ENCODE peak calls at places on chromosomes 1 and 21, in nine cellular contexts. W, Y, M, Z, P, J, G, V and A are unnamed samples.
A peak's percentile ranks its signal among the peaks of the same experiment; 100 is the strongest.

GRCh38 chr1:53580009-53580400 is 120.8 kb downstream of the DMRTB1 start:
- DNase-seq in W (no peak), G (no peak), Z (peak; percentile 26), Y (no peak), P (no peak), V (no peak), J (no peak), M (no peak), A (no peak)

GRCh38 chr1:241950390-241950789 is 7.2 kb upstream of the BECN2 start:
- DNase-seq in Z (no peak), M (no peak), P (no peak), W (no peak), J (no peak), Y (no peak), G (no peak), V (peak; percentile 42), A (no peak)

GRCh38 chr1:17059391-17060128 is 5.7 kb upstream of the SDHB start:
- DNase-seq in G (peak; percentile 71), P (no peak), W (peak; percentile 53), Z (no peak), M (peak; percentile 62), Y (peak; percentile 78), J (peak; percentile 65), V (peak; percentile 77), A (peak; percentile 42)

GRCh38 chr1:224203243-224204016 is 20.4 kb downstream of the DEGS1 start:
- DNase-seq in Y (peak; percentile 32), G (no peak), V (peak; percentile 62), M (no peak), Z (peak; percentile 70), P (peak; percentile 20), J (peak; percentile 63), W (peak; percentile 28), A (no peak)

GRCh38 chr1:214270097-214270635 is 10.8 kb upstream of the SMYD2 start:
- DNase-seq in P (no peak), G (no peak), W (no peak), M (no peak), V (no peak), J (no peak), Y (no peak), Z (no peak), A (no peak)

GRCh38 chr1:164651378-164651951 is 92.5 kb downstream of the PBX1 start:
- DNase-seq in J (no peak), P (no peak), G (no peak), V (peak; percentile 31), W (no peak), Y (peak; percentile 38), Z (no peak), M (no peak), A (no peak)

GRCh38 chr1:118247593-118247992 is 62.6 kb upstream of the SPAG17 start:
- DNase-seq in Y (no peak), G (no peak), J (no peak), P (no peak), Z (no peak), M (peak; percentile 41), V (peak; percentile 57), W (no peak), A (no peak)

GRCh38 chr1:91697322-91698260 is 188.4 kb downstream of the TGFBR3 start:
- DNase-seq in W (no peak), M (peak; percentile 23), V (peak; percentile 57), G (peak; percentile 45), P (no peak), J (no peak), Z (no peak), Y (peak; percentile 86), A (no peak)

GRCh38 chr1:12617511-12617900 is 504 bp downstream of the DHRS3 start:
- DNase-seq in P (no peak), J (no peak), W (no peak), M (peak; percentile 74), G (peak; percentile 58), V (peak; percentile 64), Z (no peak), Y (no peak), A (no peak)

GRCh38 chr1:51568231-51568935 is 48.5 kb upstream of the OSBPL9 start:
- DNase-seq in P (no peak), W (no peak), Z (no peak), J (no peak), V (no peak), M (no peak), G (no peak), Y (no peak), A (no peak)

GRCh38 chr1:51572365-51572764 is 44.5 kb upstream of the OSBPL9 start:
- DNase-seq in G (no peak), Z (no peak), J (no peak), W (no peak), M (no peak), P (no peak), V (no peak), Y (no peak), A (no peak)

GRCh38 chr1:51570063-51570720 is 46.7 kb upstream of the OSBPL9 start:
- DNase-seq in M (peak; percentile 45), P (no peak), W (no peak), Z (no peak), J (no peak), V (no peak), G (peak; percentile 30), Y (no peak), A (no peak)

GRCh38 chr1:51567653-51568052 is 48.6 kb upstream of the EPS15 start:
- DNase-seq in G (no peak), W (no peak), M (peak; percentile 54), Z (no peak), V (peak; percentile 85), Y (peak; percentile 94), P (no peak), J (no peak), A (no peak)

DNA sequence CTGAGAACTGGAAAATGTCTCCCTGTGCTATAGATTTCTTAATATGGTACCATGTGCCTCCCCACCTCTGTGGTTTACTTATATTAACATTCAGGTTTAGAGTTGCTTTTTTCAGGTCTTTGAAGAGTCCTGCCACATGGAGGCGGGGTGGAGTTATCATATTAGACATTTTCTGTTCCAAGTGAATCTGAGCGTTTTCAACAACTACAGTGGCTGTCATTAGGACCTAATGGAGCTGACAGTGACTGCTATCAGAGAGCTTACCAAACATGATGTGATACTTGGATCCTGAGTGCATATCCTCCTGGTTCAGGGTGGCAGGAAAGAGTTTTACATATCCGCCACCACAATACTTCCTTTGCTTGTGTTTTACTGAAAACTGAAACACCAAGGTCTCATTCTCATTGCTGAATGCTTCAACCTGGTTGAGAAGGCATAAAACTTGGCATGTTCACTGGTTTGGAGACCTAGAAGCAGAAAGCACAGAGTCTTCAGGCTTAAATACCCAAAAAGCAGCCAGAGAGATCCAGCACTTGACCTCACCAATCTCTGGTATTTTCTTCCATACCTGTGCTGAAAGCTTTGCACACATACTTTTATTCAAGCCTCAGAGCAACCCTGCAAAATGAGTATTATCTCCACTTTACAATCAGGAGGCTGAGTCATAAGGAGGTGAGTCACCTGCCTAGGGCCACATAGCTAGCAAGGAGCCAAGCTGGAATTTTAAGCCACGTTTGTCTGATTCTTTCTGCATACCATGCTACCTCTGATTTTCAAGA is 47.4 kb upstream of the OSBPL9 start:
- DNase-seq in P (no peak), Y (peak; percentile 80), Z (no peak), J (peak; percentile 50), G (no peak), M (peak; percentile 96), W (no peak), V (peak; percentile 93), A (no peak)
- TF ChIP-seq CTCF in P (no peak), Y (peak; percentile 22), Z (no peak), J (no peak), G (peak; percentile 37), M (no peak), W (no peak), V (peak; percentile 16), A (no peak)

DNA sequence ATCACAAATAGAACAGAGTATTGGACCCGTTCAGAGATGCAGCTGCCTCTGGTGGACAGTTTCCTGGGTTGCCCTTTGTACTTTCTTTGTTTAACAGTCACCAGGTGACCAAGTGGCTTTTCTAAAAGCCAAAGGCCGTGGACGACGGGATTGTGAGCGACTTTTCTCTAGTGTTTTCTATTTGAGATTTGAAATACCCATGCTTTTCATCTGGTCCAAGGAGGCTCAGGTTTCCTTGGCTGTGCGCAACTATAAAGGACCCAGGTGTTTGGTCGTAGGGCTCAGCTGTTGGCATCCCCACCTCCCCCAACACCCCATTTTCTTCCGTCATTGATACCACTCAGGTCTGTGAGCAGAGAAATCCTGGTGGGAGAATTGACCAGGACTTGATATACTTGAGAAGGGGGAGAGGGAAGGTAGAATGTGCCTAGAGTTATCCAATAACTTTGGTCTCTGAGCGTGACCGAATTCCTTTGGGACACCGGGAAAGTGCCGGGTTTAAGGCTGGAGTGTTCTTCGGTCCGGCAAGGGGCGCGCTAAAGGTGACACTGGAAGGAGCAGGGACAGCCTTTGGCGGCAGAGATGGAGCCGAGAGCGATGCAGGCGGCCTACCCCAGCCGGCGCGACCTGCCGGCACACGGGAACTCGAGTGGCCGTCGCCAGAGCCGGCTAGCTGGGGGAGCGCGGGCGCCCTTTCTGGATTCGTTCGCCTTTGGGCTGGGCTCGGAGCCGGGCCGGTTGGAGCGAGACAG is 83.4 kb upstream of the BMP8A start:
- DNase-seq in Z (no peak), G (no peak), V (no peak), M (no peak), J (no peak), P (no peak), Y (peak; percentile 15), W (no peak), A (no peak)
- TF ChIP-seq CTCF in Z (peak; percentile 9), G (no peak), V (no peak), M (no peak), J (no peak), P (no peak), Y (no peak), W (no peak), A (peak; percentile 37)

GRCh38 chr1:178093958-178094751 is at the start of gene RASAL2:
- DNase-seq in M (no peak), W (peak; percentile 77), V (peak; percentile 75), P (peak; percentile 18), J (no peak), Z (peak; percentile 81), G (peak; percentile 64), Y (peak; percentile 67), A (peak; percentile 64)
- TF ChIP-seq CTCF in M (peak; percentile 33), W (no peak), V (no peak), P (peak; percentile 3), J (no peak), Z (no peak), G (no peak), Y (peak; percentile 28), A (peak; percentile 36)

DNA sequence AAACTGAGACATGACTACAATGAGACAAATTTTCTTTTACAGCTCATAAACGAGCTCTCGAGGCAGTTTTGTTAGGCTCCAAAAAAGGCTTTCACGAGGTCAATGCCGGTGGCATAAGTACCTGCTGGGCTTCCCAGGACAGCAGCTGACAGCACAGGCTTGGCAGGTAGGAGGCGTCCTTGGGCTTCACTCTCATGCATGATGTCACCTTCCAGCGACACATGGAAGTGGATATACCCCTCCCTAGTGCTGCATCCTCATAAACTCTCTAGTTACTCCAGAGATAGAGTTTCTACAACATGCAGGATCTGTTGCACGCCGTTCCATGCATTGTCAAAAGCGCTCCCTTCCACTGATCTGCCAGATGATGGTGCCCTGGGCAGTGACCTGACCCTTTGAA is 112.5 kb upstream of the PAXBP1 start:
- DNase-seq in M (no peak), Z (no peak), J (no peak), G (no peak), W (no peak), P (no peak), Y (no peak), V (no peak), A (no peak)
- TF ChIP-seq CTCF in M (no peak), Z (no peak), J (no peak), G (no peak), W (no peak), P (no peak), Y (no peak), V (no peak), A (no peak)

GRCh38 chr1:26959722-26960624 is at the start of gene KDF1:
- DNase-seq in W (no peak), G (no peak), V (peak; percentile 80), Z (no peak), M (peak; percentile 77), Y (no peak), P (no peak), J (peak; percentile 54), A (peak; percentile 87)
- TF ChIP-seq CTCF in W (no peak), G (no peak), V (peak; percentile 15), Z (no peak), M (peak; percentile 66), Y (no peak), P (no peak), J (peak; percentile 39), A (peak; percentile 59)